ENCODE peak calls at places on chromosomes 13 and 19, in nine cellular contexts. Q is Panc1, N is mammary epithelial cell, X is brain microvascular endothelial cell, O is kidney epithelial cell, T is breast epithelium, U is esophagus muscularis mucosa, Y is cardiac fibroblast, I is tibial nerve. M is an unnamed sample.

GRCh38 chr13:113786262-113786841 is 27.3 kb downstream of the TMEM255B start:
- DNase-seq in X (peak), Q (no peak), I (no peak), Y (peak), O (no peak), T (no peak), U (no peak), N (no peak), M (peak)

GRCh38 chr19:51808333-51808986 is 13.5 kb downstream of the FPR3 start:
- DNase-seq in O (no peak), U (no peak), Q (peak), T (no peak), I (no peak), X (no peak), N (peak), Y (peak), M (peak)

GRCh38 chr19:38247126-38247525 is 9.0 kb downstream of the PPP1R14A start:
- DNase-seq in I (no peak), Y (peak), T (no peak), X (no peak), O (no peak), N (no peak), U (no peak), Q (no peak), M (no peak)

GRCh38 chr13:46749951-46750350 is 47.0 kb downstream of the ESD start:
- DNase-seq in N (no peak), U (no peak), X (peak), Q (no peak), I (no peak), Y (peak), O (no peak), T (no peak), M (peak)

GRCh38 chr13:39144941-39145533 is 106.8 kb downstream of the NHLRC3 start:
- DNase-seq in N (peak), Q (peak), U (no peak), X (peak), Y (peak), T (peak), O (peak), I (peak), M (peak)

GRCh38 chr13:35826626-35827254 is 304.4 kb downstream of the DCLK1 start:
- DNase-seq in X (no peak), O (no peak), Q (no peak), I (no peak), N (no peak), T (no peak), U (no peak), Y (no peak), M (no peak)

GRCh38 chr13:50393641-50394040 is 378.4 kb downstream of the KCNRG start:
- DNase-seq in I (no peak), O (no peak), T (no peak), Q (no peak), N (no peak), U (no peak), Y (no peak), X (peak), M (peak)

GRCh38 chr13:43804461-43805070 is 17.8 kb upstream of the ENOX1 start:
- DNase-seq in I (peak), U (no peak), N (peak), O (no peak), T (no peak), Q (peak), Y (peak), X (peak), M (peak)

GRCh38 chr13:41455725-41456419 is 1.5 kb upstream of the RGCC start:
- DNase-seq in O (no peak), N (no peak), U (no peak), T (no peak), Q (peak), I (no peak), X (no peak), Y (no peak), M (no peak)

GRCh38 chr19:5403968-5404640 is 51.1 kb upstream of the ZNRF4 start:
- DNase-seq in T (peak), Q (peak), Y (peak), U (no peak), O (peak), N (peak), I (peak), X (peak), M (peak)

GRCh38 chr19:7544626-7545025 is 9.1 kb downstream of the PNPLA6 start:
- DNase-seq in O (no peak), Q (no peak), I (no peak), N (no peak), X (no peak), T (no peak), U (no peak), Y (no peak), M (no peak)

GRCh38 chr13:45055902-45056648 is 64.2 kb upstream of the GTF2F2 start:
- DNase-seq in X (no peak), Y (peak), I (peak), Q (no peak), O (no peak), U (no peak), T (peak), N (peak), M (peak)

GRCh38 chr19:23916991-23917390 is 2.3 kb downstream of the ZNF726 start:
- DNase-seq in I (no peak), O (no peak), X (peak), N (peak), U (no peak), Q (no peak), Y (peak), T (no peak), M (peak)

GRCh38 chr13:113448545-113448884 is 4.8 kb downstream of the ADPRHL1 start:
- DNase-seq in U (no peak), Y (no peak), Q (no peak), T (no peak), O (no peak), N (no peak), X (no peak), I (no peak), M (no peak)

GRCh38 chr19:8036438-8037099 is 16.0 kb upstream of the CCL25 start:
- DNase-seq in Q (no peak), Y (no peak), O (no peak), T (no peak), I (no peak), U (no peak), X (no peak), N (no peak), M (no peak)

GRCh38 chr13:98345103-98345899 is 168.2 kb upstream of the RNF113B start:
- DNase-seq in I (no peak), Y (no peak), T (no peak), Q (no peak), X (no peak), O (no peak), N (no peak), U (no peak), M (peak)

GRCh38 chr13:26719356-26719945 is 41.1 kb downstream of the GPR12 start:
- DNase-seq in I (no peak), Q (no peak), O (no peak), T (no peak), U (peak), N (no peak), X (no peak), Y (peak), M (peak)

GRCh38 chr19:8575467-8575997 is 1.7 kb downstream of the MYO1F start:
- DNase-seq in Y (peak), T (no peak), U (no peak), N (no peak), X (peak), O (no peak), I (no peak), Q (no peak), M (peak)

GRCh38 chr19:6613711-6614110 is 22.8 kb upstream of the CD70 start:
- DNase-seq in O (no peak), Q (no peak), T (no peak), Y (peak), U (no peak), X (no peak), I (no peak), N (peak), M (no peak)

GRCh38 chr19:17549088-17549740 is 6.2 kb upstream of the COLGALT1 start:
- DNase-seq in I (no peak), O (no peak), Y (no peak), T (no peak), N (no peak), X (no peak), U (no peak), Q (no peak), M (peak)

GRCh38 chr19:47608074-47608907 is 643 bp upstream of the BICRA start:
- DNase-seq in U (peak), Y (peak), X (peak), N (peak), Q (no peak), O (no peak), I (peak), T (peak), M (peak)
- TF ChIP-seq CTCF in U (peak), Y (peak), X (peak), N (peak), Q (no peak), O (peak), I (peak), T (peak), M (peak)

GRCh38 chr19:14375055-14375581 is 6.1 kb upstream of the ADGRE5 start:
- DNase-seq in Q (no peak), Y (no peak), X (no peak), O (no peak), T (peak), I (no peak), U (no peak), N (no peak), M (no peak)
- H3K4me3 ChIP-seq in Q (no peak), Y (no peak), X (no peak), O (no peak), T (no peak), I (no peak), U (no peak), N (no peak), M (no peak)

DNA sequence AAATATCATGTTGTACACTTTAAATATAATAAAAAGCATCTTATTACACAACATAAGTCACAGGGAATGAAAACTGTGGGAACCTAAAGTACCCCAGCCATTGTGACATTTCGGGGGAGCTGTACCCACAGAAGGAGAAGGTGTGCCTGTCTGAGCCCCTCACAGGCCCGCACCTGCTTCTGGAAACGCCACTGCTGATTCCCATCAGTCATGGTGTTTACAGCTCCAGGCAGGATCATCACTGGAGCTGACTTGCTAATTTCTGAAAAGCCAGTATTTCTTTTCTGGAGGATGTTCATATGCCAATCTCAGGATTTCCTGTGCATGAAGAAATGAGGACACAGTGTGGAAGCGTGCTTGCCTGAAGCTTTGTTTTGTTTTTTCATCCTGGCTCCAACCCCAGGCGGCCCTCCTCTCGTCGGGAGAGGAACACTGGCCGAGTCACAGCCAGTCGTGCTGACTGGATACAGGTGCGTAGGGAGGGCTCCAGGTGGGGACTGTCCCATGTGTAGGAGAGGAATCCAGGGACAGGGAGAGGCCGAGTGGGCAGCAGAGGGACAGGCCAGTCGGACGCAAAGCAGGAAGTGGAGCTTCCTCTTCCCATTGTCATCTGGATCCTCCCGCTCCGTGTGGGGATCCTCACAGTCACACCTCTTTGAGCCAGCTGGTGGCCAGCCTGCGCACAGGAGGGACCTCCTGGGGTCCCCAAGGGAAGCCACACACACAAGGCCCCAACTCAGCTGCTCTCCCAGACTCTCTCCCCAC is 4.2 kb upstream of the ATP12A start:
- DNase-seq in Y (no peak), Q (no peak), T (no peak), N (no peak), O (no peak), X (no peak), U (no peak), I (no peak), M (no peak)
- TF ChIP-seq CTCF in Y (no peak), Q (no peak), T (no peak), N (no peak), O (no peak), X (no peak), U (no peak), I (no peak), M (no peak)

DNA sequence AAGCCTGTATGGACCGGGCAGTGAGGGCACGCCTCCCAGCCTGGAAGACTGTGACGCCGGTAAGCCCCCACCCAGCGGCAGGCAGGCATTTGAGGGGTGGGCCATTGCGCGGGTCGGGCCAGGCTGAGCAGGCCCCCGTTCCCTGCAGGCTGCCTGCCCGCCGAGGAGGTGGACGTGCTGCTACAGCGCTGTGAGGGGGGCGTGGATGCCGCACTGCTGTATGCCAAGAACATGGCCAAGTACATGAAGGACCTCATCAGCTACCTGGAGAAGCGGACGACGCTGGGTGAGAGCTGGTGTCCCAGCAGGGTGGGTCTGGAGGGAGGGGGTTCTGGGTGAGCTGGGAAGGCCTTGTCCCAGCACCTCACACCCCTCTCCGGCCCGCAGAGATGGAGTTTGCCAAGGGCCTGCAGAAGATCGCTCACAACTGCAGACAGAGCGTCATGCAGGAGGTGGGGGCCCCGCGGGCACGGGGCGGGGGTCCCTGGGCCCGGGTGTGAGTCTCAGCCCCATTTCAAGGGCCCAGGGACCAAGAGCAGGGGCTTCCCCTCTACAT is 7.1 kb downstream of the ARHGAP45 start:
- DNase-seq in N (no peak), Q (no peak), T (no peak), O (no peak), Y (no peak), X (no peak), U (no peak), I (no peak), M (no peak)
- H3K4me3 ChIP-seq in N (no peak), Q (no peak), T (peak), O (no peak), Y (no peak), X (no peak), U (peak), I (no peak), M (no peak)

DNA sequence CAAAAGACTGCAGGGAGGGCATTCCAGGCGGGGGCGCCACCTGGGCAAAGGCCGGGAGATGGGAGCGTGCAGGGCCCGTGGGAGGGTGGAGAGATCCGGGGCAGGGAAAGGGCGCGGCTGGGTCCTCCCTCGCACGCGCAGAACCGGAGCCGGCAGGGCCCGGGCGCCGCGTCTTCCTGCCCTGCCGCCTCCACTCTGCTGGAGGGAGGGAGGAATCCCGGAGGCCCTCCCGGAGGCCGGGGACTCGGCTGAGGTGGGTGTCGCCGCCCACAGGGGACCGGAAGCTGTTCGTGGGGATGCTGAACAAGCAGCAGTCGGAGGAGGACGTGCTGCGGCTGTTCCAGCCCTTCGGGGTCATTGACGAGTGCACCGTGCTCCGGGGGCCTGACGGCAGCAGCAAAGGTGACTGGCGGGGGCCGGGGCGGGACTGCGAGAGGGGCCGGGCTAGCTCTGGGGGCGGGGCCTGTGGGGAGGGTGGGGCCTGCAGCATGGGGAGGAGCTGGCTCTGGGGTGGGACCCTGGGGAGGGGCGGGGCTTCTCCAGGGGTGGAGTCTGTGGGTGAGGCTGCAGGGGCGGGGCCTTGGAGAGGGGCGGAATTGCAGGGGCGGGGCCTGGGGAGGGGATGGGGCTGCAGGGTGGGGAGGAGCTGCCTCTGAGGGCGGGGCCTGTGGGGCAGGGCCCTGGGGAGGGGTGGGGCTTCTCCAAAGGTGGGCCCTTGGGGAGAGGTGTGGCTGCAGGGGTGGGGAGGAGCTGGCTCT is 51.3 kb downstream of the CELF5 start:
- DNase-seq in Q (no peak), T (peak), I (peak), U (no peak), N (peak), X (peak), Y (peak), O (no peak), M (peak)
- TF ChIP-seq CTCF in Q (peak), T (no peak), I (no peak), U (no peak), N (no peak), X (no peak), Y (no peak), O (peak), M (no peak)

GRCh38 chr19:13014101-13014920 is 19.0 kb downstream of the NFIX start:
- DNase-seq in N (peak), T (no peak), Q (no peak), Y (no peak), O (no peak), U (no peak), I (no peak), X (no peak), M (no peak)
- H3K4me3 ChIP-seq in N (peak), T (peak), Q (peak), Y (peak), O (no peak), U (peak), I (peak), X (peak), M (no peak)

GRCh38 chr13:51560336-51560735 is 23.9 kb upstream of the WDFY2 start:
- DNase-seq in O (no peak), I (no peak), T (no peak), U (no peak), Q (no peak), N (no peak), Y (no peak), X (no peak), M (no peak)
- TF ChIP-seq CTCF in O (no peak), I (no peak), T (no peak), U (no peak), Q (no peak), N (no peak), Y (no peak), X (no peak), M (no peak)

DNA sequence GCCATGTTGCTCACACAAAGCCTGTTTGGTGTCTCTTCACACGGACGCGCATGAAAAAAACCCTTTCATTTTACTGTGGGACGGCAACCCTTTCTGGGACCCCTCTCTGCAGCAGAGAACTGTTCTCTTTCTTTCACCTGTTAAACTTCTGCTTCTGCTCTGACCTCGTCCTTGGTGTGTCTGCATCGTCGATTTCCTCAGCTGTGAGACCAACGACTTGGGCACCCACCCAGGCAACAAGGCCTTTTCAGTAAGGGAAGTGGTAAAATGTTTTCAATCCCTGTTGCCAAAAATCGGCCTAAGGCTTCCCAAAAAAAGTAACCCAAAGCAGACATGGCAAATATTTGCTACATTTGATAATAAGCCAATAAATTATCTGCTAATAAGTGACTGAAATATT is 515.3 kb downstream of the IRS2 start:
- DNase-seq in Q (no peak), I (no peak), Y (no peak), X (no peak), U (no peak), N (no peak), T (no peak), O (no peak), M (no peak)
- H3K4me3 ChIP-seq in Q (peak), I (no peak), Y (no peak), X (no peak), U (no peak), N (no peak), T (no peak), O (no peak), M (no peak)